ENCODE peak calls at places on chromosomes 2 and 18, in six cellular contexts. M, S, W, J, D and U are unnamed samples.

GRCh38 chr2:174333502-174334277 is 1.1 kb upstream of the SP9 start:
- DNase-seq in D (no peak), J (no peak), W (no peak), S (no peak), M (no peak), U (no peak)

GRCh38 chr2:42286268-42286946 is 74.6 kb downstream of the COX7A2L start:
- DNase-seq in J (no peak), S (no peak), W (no peak), M (no peak), D (no peak), U (no peak)

GRCh38 chr2:132909427-132909826 is 239.4 kb upstream of the LYPD1 start:
- DNase-seq in M (no peak), J (no peak), S (no peak), W (no peak), D (no peak), U (no peak)

GRCh38 chr18:69626643-69627242 is 226.1 kb downstream of the DOK6 start:
- DNase-seq in J (no peak), S (no peak), M (no peak), W (no peak), D (peak; percentile 16), U (no peak)

GRCh38 chr2:53512071-53512841 is 255.3 kb upstream of the CHAC2 start:
- DNase-seq in M (no peak), D (no peak), W (no peak), S (no peak), J (no peak), U (no peak)

GRCh38 chr2:113848758-113849460 is 41.0 kb upstream of the ACTR3 start:
- DNase-seq in M (no peak), W (no peak), S (no peak), D (peak; percentile 51), J (no peak), U (no peak)

GRCh38 chr2:37561615-37562569 is 109.5 kb downstream of the CDC42EP3 start:
- DNase-seq in D (peak; percentile 24), W (no peak), S (peak; percentile 62), J (no peak), M (no peak), U (no peak)

GRCh38 chr2:8575810-8576423 is 105.9 kb upstream of the ID2 start:
- DNase-seq in W (no peak), M (no peak), J (no peak), D (peak; percentile 14), S (no peak), U (peak; percentile 43)

GRCh38 chr18:57461652-57462269 is 26.6 kb downstream of the ONECUT2 start:
- DNase-seq in J (no peak), D (no peak), M (no peak), W (no peak), S (no peak), U (no peak)

GRCh38 chr2:174779361-174779928 is 15.2 kb upstream of the CHRNA1 start:
- DNase-seq in J (no peak), D (no peak), W (no peak), S (no peak), M (no peak), U (no peak)

GRCh38 chr2:40642261-40642660 is 190.4 kb upstream of the SLC8A1 start:
- DNase-seq in D (no peak), W (no peak), S (no peak), J (no peak), M (no peak), U (no peak)

DNA sequence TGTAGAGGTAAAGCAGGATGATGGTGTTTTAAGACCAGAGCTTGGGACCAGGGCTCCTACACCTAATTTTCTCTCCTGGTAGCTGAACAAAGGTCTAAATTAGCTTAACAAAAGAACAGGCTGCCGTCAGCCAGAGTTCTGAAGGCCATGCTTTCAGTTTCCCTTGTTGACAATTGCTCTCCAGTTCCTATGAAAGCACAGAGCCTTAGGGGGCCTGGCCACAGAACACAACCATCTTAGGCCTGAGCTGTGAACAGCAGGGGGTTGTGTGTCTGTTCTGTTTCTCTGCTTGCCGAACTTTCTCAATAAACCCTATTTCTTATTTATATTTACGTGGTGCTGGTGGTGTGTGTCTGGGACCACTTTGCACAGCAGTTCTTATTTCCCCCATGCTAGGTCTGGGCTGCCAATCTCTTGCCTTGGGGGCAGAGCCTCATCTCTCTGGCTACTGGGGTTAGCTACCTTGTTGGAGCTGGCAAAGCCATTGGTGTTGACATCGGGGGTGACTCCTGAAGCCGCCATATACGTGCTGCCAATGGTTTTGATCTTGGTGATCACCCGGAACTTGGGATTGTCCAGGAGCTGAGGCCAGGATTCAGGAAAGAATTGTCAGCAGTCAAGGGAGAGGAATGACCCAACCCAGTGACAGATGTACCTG is 29.0 kb downstream of the CENPO start:
- DNase-seq in J (no peak), W (no peak), S (no peak), D (no peak), M (no peak), U (peak; percentile 36)
- TF ChIP-seq POLR2A in J (no peak), W (no peak), S (no peak), D (no peak), M (no peak), U (no peak)

DNA sequence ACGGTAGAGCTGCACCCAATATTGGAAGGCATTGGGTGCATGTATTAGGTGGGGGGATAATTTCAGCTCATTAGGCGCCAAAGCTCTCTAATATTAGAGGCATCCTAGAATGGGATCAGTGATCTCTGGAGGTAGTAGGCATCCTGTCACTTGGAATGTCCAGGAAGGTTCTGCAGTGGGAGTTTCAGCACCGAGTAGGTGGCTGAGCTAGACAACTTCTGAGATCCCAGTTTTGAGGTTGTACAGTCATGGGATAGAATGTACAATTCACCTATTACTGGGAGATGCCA is 210.9 kb downstream of the MYCN start:
- DNase-seq in S (no peak), J (no peak), M (no peak), D (no peak), W (no peak), U (no peak)
- H3K9me3 ChIP-seq in S (no peaks in the 10 kb centered on the region), J (no peaks in the 10 kb centered on the region), M (no peaks in the 10 kb centered on the region), D (no peaks in the 10 kb centered on the region), W (no peaks in the 10 kb centered on the region), U (no peaks in the 10 kb centered on the region)

GRCh38 chr2:191302459-191303155 is 57.4 kb downstream of the MYO1B start:
- DNase-seq in S (no peak), J (no peak), D (no peak), M (no peak), W (no peak), U (no peak)
- TF ChIP-seq CTCF in S (no peak), J (no peak), D (no peak), M (no peak), W (no peak), U (no peak)

GRCh38 chr2:69916151-69916550 is 1.2 kb downstream of the MXD1 start:
- DNase-seq in M (no peak), S (no peak), W (no peak), J (no peak), D (no peak), U (no peak)

GRCh38 chr2:69917854-69918253 is 2.9 kb downstream of the MXD1 start:
- DNase-seq in S (no peak), W (no peak), M (no peak), J (no peak), D (peak; percentile 33), U (no peak)

GRCh38 chr2:69918391-69918790 is 3.5 kb downstream of the MXD1 start:
- DNase-seq in M (no peak), S (no peak), J (no peak), W (no peak), D (no peak), U (no peak)

GRCh38 chr2:69914235-69915049 is 467 bp upstream of the MXD1 start:
- DNase-seq in W (peak; percentile 100), S (peak; percentile 100), M (peak; percentile 100), D (peak; percentile 100), J (peak; percentile 100), U (peak; percentile 100)

DNA sequence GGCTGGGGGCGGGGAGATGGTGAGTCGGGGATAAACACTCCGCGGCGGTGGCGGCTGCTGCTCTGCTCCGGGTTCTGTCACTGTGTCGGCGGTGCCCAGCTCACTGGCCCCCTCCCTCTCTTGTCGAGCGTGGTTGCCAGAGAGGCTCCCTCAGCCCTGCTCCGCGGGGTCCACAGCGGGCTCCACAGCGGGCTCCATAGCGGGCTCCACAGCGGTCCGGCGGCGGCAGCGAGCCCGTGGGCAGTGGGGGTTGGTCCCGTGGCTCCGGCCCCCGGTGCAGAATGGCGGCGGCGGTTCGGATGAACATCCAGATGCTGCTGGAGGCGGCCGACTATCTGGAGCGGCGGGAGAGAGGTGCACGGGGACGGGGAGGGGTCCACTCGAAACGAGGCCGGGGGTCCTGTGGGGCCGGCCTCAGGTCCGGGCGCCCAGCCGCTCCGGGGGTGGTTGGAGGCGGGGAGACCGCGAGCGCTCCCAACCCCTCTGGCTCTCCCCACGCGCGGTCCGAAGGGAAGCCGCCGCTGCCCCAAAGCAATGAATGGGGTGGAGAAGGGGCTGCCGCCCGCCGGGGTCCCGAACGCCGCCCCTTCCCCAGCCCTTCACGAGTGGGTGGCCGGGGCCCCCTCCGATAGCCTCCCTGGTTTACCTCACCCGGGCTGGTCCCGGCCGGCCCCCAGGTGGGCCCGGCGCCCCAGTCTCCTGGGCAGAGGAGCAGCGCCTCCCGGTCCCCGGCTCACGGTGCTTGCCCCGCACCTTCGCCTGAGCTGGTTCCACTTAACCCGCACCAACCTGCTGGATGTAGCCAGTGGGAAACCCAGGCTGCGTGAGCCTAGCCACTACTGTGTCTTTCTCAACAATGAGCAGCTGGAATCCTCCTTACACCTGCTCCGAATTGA is at the start of gene MXD1:
- DNase-seq in S (peak; percentile 45), D (no peak), M (peak; percentile 91), J (peak; percentile 37), W (peak; percentile 35), U (no peak)
- TF ChIP-seq POLR2A in S (peak; percentile 92), D (peak; percentile 90), M (peak; percentile 97), J (peak; percentile 94), W (peak; percentile 98), U (peak; percentile 91)

GRCh38 chr2:21916934-21917522 is 793.3 kb downstream of the TDRD15 start:
- DNase-seq in J (no peak), M (no peak), W (no peak), D (no peak), S (no peak), U (no peak)
- H3K9me3 ChIP-seq in J (no peaks in the 10 kb centered on the region), M (no peaks in the 10 kb centered on the region), W (no peaks in the 10 kb centered on the region), D (no peaks in the 10 kb centered on the region), S (no peaks in the 10 kb centered on the region), U (no peaks in the 10 kb centered on the region)

GRCh38 chr2:46352621-46353020 is 55.4 kb downstream of the EPAS1 start:
- DNase-seq in S (no peak), J (peak; percentile 64), W (no peak), D (peak; percentile 30), M (no peak), U (no peak)
- TF ChIP-seq CTCF in S (no peak), J (peak; percentile 30), W (no peak), D (no peak), M (peak; percentile 36), U (no peak)